ENCODE peak calls at places on chromosomes 1 and 21, in seven cellular contexts. One of them, this sample, is unnamed.

GRCh38 chr1:119361611-119362010 is 7.0 kb upstream of the HAO2 start:
- DNase-seq in GF-D8: no peak
- DNase-seq in stimulated activated CD4-positive, alpha-beta T cell treated with anti-CD3 and anti-CD28 coated beads, Interleukin-2, amount 100 ng/mL, for 4 hours: no peak
- DNase-seq in neural progenitor cell: no peak
- DNase-seq in T-helper 9 cell: no peak
- DNase-seq in ACHN: no peak
- DNase-seq in C1 segment of cervical spinal cord: no peak
- DNase-seq in this sample: no peak

GRCh38 chr21:38159355-38159754 is 97.4 kb upstream of the KCNJ15 start:
- DNase-seq in GF-D8: peak
- DNase-seq in stimulated activated CD4-positive, alpha-beta T cell treated with anti-CD3 and anti-CD28 coated beads, Interleukin-2, amount 100 ng/mL, for 4 hours: peak
- DNase-seq in neural progenitor cell: peak
- DNase-seq in T-helper 9 cell: peak
- DNase-seq in ACHN: peak
- DNase-seq in C1 segment of cervical spinal cord: no peak
- DNase-seq in this sample: no peak

GRCh38 chr21:34037446-34037845 is 35.9 kb upstream of the MRPS6 start:
- DNase-seq in GF-D8: no peak
- DNase-seq in stimulated activated CD4-positive, alpha-beta T cell treated with anti-CD3 and anti-CD28 coated beads, Interleukin-2, amount 100 ng/mL, for 4 hours: no peak
- DNase-seq in neural progenitor cell: no peak
- DNase-seq in T-helper 9 cell: no peak
- DNase-seq in ACHN: no peak
- DNase-seq in C1 segment of cervical spinal cord: no peak
- DNase-seq in this sample: no peak

GRCh38 chr1:223748773-223749733 is 36.7 kb downstream of the CAPN2 start:
- DNase-seq in GF-D8: no peak
- DNase-seq in stimulated activated CD4-positive, alpha-beta T cell treated with anti-CD3 and anti-CD28 coated beads, Interleukin-2, amount 100 ng/mL, for 4 hours: peak
- DNase-seq in neural progenitor cell: peak
- DNase-seq in T-helper 9 cell: peak
- DNase-seq in ACHN: peak
- DNase-seq in C1 segment of cervical spinal cord: peak
- DNase-seq in this sample: peak

GRCh38 chr1:89826594-89826993 is 5.8 kb downstream of the LRRC8D start:
- DNase-seq in GF-D8: no peak
- DNase-seq in stimulated activated CD4-positive, alpha-beta T cell treated with anti-CD3 and anti-CD28 coated beads, Interleukin-2, amount 100 ng/mL, for 4 hours: no peak
- DNase-seq in neural progenitor cell: no peak
- DNase-seq in T-helper 9 cell: no peak
- DNase-seq in ACHN: no peak
- DNase-seq in C1 segment of cervical spinal cord: no peak
- DNase-seq in this sample: no peak

GRCh38 chr1:29520571-29521437 is 284.5 kb downstream of the PTPRU start:
- DNase-seq in GF-D8: no peak
- DNase-seq in stimulated activated CD4-positive, alpha-beta T cell treated with anti-CD3 and anti-CD28 coated beads, Interleukin-2, amount 100 ng/mL, for 4 hours: no peak
- DNase-seq in neural progenitor cell: no peak
- DNase-seq in T-helper 9 cell: no peak
- DNase-seq in ACHN: no peak
- DNase-seq in C1 segment of cervical spinal cord: no peak
- DNase-seq in this sample: peak

GRCh38 chr1:181083842-181084605 is 4.5 kb upstream of the IER5 start:
- DNase-seq in GF-D8: peak
- DNase-seq in stimulated activated CD4-positive, alpha-beta T cell treated with anti-CD3 and anti-CD28 coated beads, Interleukin-2, amount 100 ng/mL, for 4 hours: peak
- DNase-seq in neural progenitor cell: peak
- DNase-seq in T-helper 9 cell: peak
- DNase-seq in ACHN: peak
- DNase-seq in C1 segment of cervical spinal cord: peak
- DNase-seq in this sample: no peak

GRCh38 chr21:39538453-39539042 is 74.2 kb upstream of the B3GALT5 start:
- DNase-seq in GF-D8: no peak
- DNase-seq in stimulated activated CD4-positive, alpha-beta T cell treated with anti-CD3 and anti-CD28 coated beads, Interleukin-2, amount 100 ng/mL, for 4 hours: no peak
- DNase-seq in neural progenitor cell: no peak
- DNase-seq in T-helper 9 cell: no peak
- DNase-seq in ACHN: no peak
- DNase-seq in C1 segment of cervical spinal cord: no peak
- DNase-seq in this sample: no peak

GRCh38 chr21:14361958-14362357 is 21.0 kb downstream of the HSPA13 start:
- DNase-seq in GF-D8: peak
- DNase-seq in stimulated activated CD4-positive, alpha-beta T cell treated with anti-CD3 and anti-CD28 coated beads, Interleukin-2, amount 100 ng/mL, for 4 hours: no peak
- DNase-seq in neural progenitor cell: no peak
- DNase-seq in T-helper 9 cell: no peak
- DNase-seq in ACHN: no peak
- DNase-seq in C1 segment of cervical spinal cord: no peak
- DNase-seq in this sample: no peak

GRCh38 chr1:223887724-223888428 is 42.1 kb upstream of the TP53BP2 start:
- DNase-seq in GF-D8: no peak
- DNase-seq in stimulated activated CD4-positive, alpha-beta T cell treated with anti-CD3 and anti-CD28 coated beads, Interleukin-2, amount 100 ng/mL, for 4 hours: no peak
- DNase-seq in neural progenitor cell: no peak
- DNase-seq in T-helper 9 cell: no peak
- DNase-seq in ACHN: peak
- DNase-seq in C1 segment of cervical spinal cord: no peak
- DNase-seq in this sample: no peak

GRCh38 chr1:18794561-18794960 is 64.9 kb downstream of the TAS1R2 start:
- DNase-seq in GF-D8: no peak
- DNase-seq in stimulated activated CD4-positive, alpha-beta T cell treated with anti-CD3 and anti-CD28 coated beads, Interleukin-2, amount 100 ng/mL, for 4 hours: no peak
- DNase-seq in neural progenitor cell: peak
- DNase-seq in T-helper 9 cell: no peak
- DNase-seq in ACHN: no peak
- DNase-seq in C1 segment of cervical spinal cord: no peak
- DNase-seq in this sample: no peak

GRCh38 chr1:164602480-164603093 is 43.6 kb downstream of the PBX1 start:
- DNase-seq in GF-D8: no peak
- DNase-seq in stimulated activated CD4-positive, alpha-beta T cell treated with anti-CD3 and anti-CD28 coated beads, Interleukin-2, amount 100 ng/mL, for 4 hours: no peak
- DNase-seq in neural progenitor cell: peak
- DNase-seq in T-helper 9 cell: no peak
- DNase-seq in ACHN: peak
- DNase-seq in C1 segment of cervical spinal cord: no peak
- DNase-seq in this sample: no peak

GRCh38 chr1:8456306-8456912 is 138.5 kb downstream of the SLC45A1 start:
- DNase-seq in GF-D8: no peak
- DNase-seq in stimulated activated CD4-positive, alpha-beta T cell treated with anti-CD3 and anti-CD28 coated beads, Interleukin-2, amount 100 ng/mL, for 4 hours: no peak
- DNase-seq in neural progenitor cell: no peak
- DNase-seq in T-helper 9 cell: no peak
- DNase-seq in ACHN: peak
- DNase-seq in C1 segment of cervical spinal cord: no peak
- DNase-seq in this sample: no peak

GRCh38 chr1:226640737-226641136 is 92.2 kb downstream of the STUM start:
- DNase-seq in GF-D8: no peak
- DNase-seq in stimulated activated CD4-positive, alpha-beta T cell treated with anti-CD3 and anti-CD28 coated beads, Interleukin-2, amount 100 ng/mL, for 4 hours: no peak
- DNase-seq in neural progenitor cell: no peak
- DNase-seq in T-helper 9 cell: no peak
- DNase-seq in ACHN: no peak
- DNase-seq in C1 segment of cervical spinal cord: no peak
- DNase-seq in this sample: no peak

GRCh38 chr1:167374014-167374413 is 144.3 kb downstream of the CD247 start:
- DNase-seq in GF-D8: no peak
- DNase-seq in stimulated activated CD4-positive, alpha-beta T cell treated with anti-CD3 and anti-CD28 coated beads, Interleukin-2, amount 100 ng/mL, for 4 hours: no peak
- DNase-seq in neural progenitor cell: peak
- DNase-seq in T-helper 9 cell: no peak
- DNase-seq in ACHN: no peak
- DNase-seq in C1 segment of cervical spinal cord: no peak
- DNase-seq in this sample: no peak

GRCh38 chr1:66331641-66332523 is 202.1 kb upstream of the SGIP1 start:
- DNase-seq in GF-D8: no peak
- DNase-seq in stimulated activated CD4-positive, alpha-beta T cell treated with anti-CD3 and anti-CD28 coated beads, Interleukin-2, amount 100 ng/mL, for 4 hours: no peak
- DNase-seq in neural progenitor cell: peak
- DNase-seq in T-helper 9 cell: peak
- DNase-seq in ACHN: peak
- DNase-seq in C1 segment of cervical spinal cord: peak
- DNase-seq in this sample: no peak